ENCODE peak calls at places on chromosomes 6 and 20, in nine cellular contexts. One of them, this sample, is unnamed.

GRCh38 chr6:113364781-113365545 is 492.2 kb upstream of the MARCKS start:
- DNase-seq in breast epithelium: no peak
- DNase-seq in esophagus squamous epithelium: no peak
- DNase-seq in uterus: no peak
- DNase-seq in HCT116: no peak
- DNase-seq in right lobe of liver: no peak
- DNase-seq in IMR-90: peak; percentile 62
- DNase-seq in Peyer's patch: no peak
- DNase-seq in body of pancreas: no peak
- DNase-seq in this sample: no peak

GRCh38 chr6:1701668-1702353 is 92.1 kb downstream of the FOXC1 start:
- DNase-seq in breast epithelium: no peak
- DNase-seq in esophagus squamous epithelium: no peak
- DNase-seq in uterus: peak; percentile 21
- DNase-seq in HCT116: no peak
- DNase-seq in right lobe of liver: no peak
- DNase-seq in IMR-90: peak; percentile 95
- DNase-seq in Peyer's patch: no peak
- DNase-seq in body of pancreas: no peak
- DNase-seq in this sample: peak; percentile 13

GRCh38 chr6:113632220-113632864 is 224.8 kb upstream of the MARCKS start:
- DNase-seq in breast epithelium: no peak
- DNase-seq in esophagus squamous epithelium: no peak
- DNase-seq in uterus: no peak
- DNase-seq in HCT116: peak; percentile 65
- DNase-seq in right lobe of liver: no peak
- DNase-seq in IMR-90: peak; percentile 88
- DNase-seq in Peyer's patch: no peak
- DNase-seq in body of pancreas: peak; percentile 69
- DNase-seq in this sample: peak; percentile 20

GRCh38 chr20:21183722-21184121 is 57.8 kb downstream of the KIZ start:
- DNase-seq in breast epithelium: no peak
- DNase-seq in esophagus squamous epithelium: no peak
- DNase-seq in uterus: no peak
- DNase-seq in HCT116: no peak
- DNase-seq in right lobe of liver: no peak
- DNase-seq in IMR-90: peak; percentile 33
- DNase-seq in Peyer's patch: no peak
- DNase-seq in body of pancreas: no peak
- DNase-seq in this sample: no peak

GRCh38 chr6:168181776-168182765 is 103.1 kb upstream of the FRMD1 start:
- DNase-seq in breast epithelium: no peak
- DNase-seq in esophagus squamous epithelium: no peak
- DNase-seq in uterus: no peak
- DNase-seq in HCT116: no peak
- DNase-seq in right lobe of liver: no peak
- DNase-seq in IMR-90: no peak
- DNase-seq in Peyer's patch: no peak
- DNase-seq in body of pancreas: no peak
- DNase-seq in this sample: no peak

GRCh38 chr20:25525857-25526256 is 59.5 kb downstream of the NINL start:
- DNase-seq in breast epithelium: no peak
- DNase-seq in esophagus squamous epithelium: no peak
- DNase-seq in uterus: no peak
- DNase-seq in HCT116: no peak
- DNase-seq in right lobe of liver: no peak
- DNase-seq in IMR-90: peak; percentile 98
- DNase-seq in Peyer's patch: no peak
- DNase-seq in body of pancreas: no peak
- DNase-seq in this sample: no peak

GRCh38 chr20:47934761-47935160 is 149.5 kb upstream of the SULF2 start:
- DNase-seq in breast epithelium: no peak
- DNase-seq in esophagus squamous epithelium: no peak
- DNase-seq in uterus: no peak
- DNase-seq in HCT116: no peak
- DNase-seq in right lobe of liver: no peak
- DNase-seq in IMR-90: no peak
- DNase-seq in Peyer's patch: no peak
- DNase-seq in body of pancreas: no peak
- DNase-seq in this sample: no peak

GRCh38 chr6:113411006-113411405 is 446.1 kb upstream of the MARCKS start:
- DNase-seq in breast epithelium: no peak
- DNase-seq in esophagus squamous epithelium: no peak
- DNase-seq in uterus: no peak
- DNase-seq in HCT116: no peak
- DNase-seq in right lobe of liver: no peak
- DNase-seq in IMR-90: no peak
- DNase-seq in Peyer's patch: no peak
- DNase-seq in body of pancreas: peak; percentile 9
- DNase-seq in this sample: no peak

GRCh38 chr20:38692436-38693411 is 31.6 kb upstream of the SLC32A1 start:
- DNase-seq in breast epithelium: no peak
- DNase-seq in esophagus squamous epithelium: no peak
- DNase-seq in uterus: peak; percentile 23
- DNase-seq in HCT116: peak; percentile 8
- DNase-seq in right lobe of liver: peak; percentile 54
- DNase-seq in IMR-90: peak; percentile 64
- DNase-seq in Peyer's patch: no peak
- DNase-seq in body of pancreas: peak; percentile 30
- DNase-seq in this sample: peak; percentile 30

GRCh38 chr6:150928882-150929281 is 63.4 kb downstream of the MTHFD1L start:
- DNase-seq in breast epithelium: no peak
- DNase-seq in esophagus squamous epithelium: no peak
- DNase-seq in uterus: no peak
- DNase-seq in HCT116: no peak
- DNase-seq in right lobe of liver: no peak
- DNase-seq in IMR-90: no peak
- DNase-seq in Peyer's patch: no peak
- DNase-seq in body of pancreas: no peak
- DNase-seq in this sample: no peak

GRCh38 chr6:157510329-157511188 is 129.6 kb downstream of the ZDHHC14 start:
- DNase-seq in breast epithelium: no peak
- DNase-seq in esophagus squamous epithelium: no peak
- DNase-seq in uterus: no peak
- DNase-seq in HCT116: no peak
- DNase-seq in right lobe of liver: no peak
- DNase-seq in IMR-90: no peak
- DNase-seq in Peyer's patch: no peak
- DNase-seq in body of pancreas: no peak
- DNase-seq in this sample: no peak

GRCh38 chr6:170393807-170394399 is 87.3 kb downstream of the FAM120B start:
- DNase-seq in breast epithelium: no peak
- DNase-seq in esophagus squamous epithelium: no peak
- DNase-seq in uterus: no peak
- DNase-seq in HCT116: no peak
- DNase-seq in right lobe of liver: no peak
- DNase-seq in IMR-90: peak; percentile 19
- DNase-seq in Peyer's patch: no peak
- DNase-seq in body of pancreas: no peak
- DNase-seq in this sample: no peak

GRCh38 chr6:11224252-11224965 is 8.1 kb downstream of the NEDD9 start:
- DNase-seq in breast epithelium: no peak
- DNase-seq in esophagus squamous epithelium: no peak
- DNase-seq in uterus: no peak
- DNase-seq in HCT116: no peak
- DNase-seq in right lobe of liver: no peak
- DNase-seq in IMR-90: peak; percentile 74
- DNase-seq in Peyer's patch: peak; percentile 49
- DNase-seq in body of pancreas: no peak
- DNase-seq in this sample: no peak

GRCh38 chr20:33789109-33789857 is 21.9 kb upstream of the CHMP4B start:
- DNase-seq in breast epithelium: peak; percentile 71
- DNase-seq in esophagus squamous epithelium: no peak
- DNase-seq in uterus: peak; percentile 37
- DNase-seq in HCT116: peak; percentile 98
- DNase-seq in right lobe of liver: peak; percentile 46
- DNase-seq in IMR-90: peak; percentile 96
- DNase-seq in Peyer's patch: no peak
- DNase-seq in body of pancreas: peak; percentile 90
- DNase-seq in this sample: peak; percentile 77

GRCh38 chr20:46371656-46372055 is 34.8 kb downstream of the ELMO2 start:
- DNase-seq in breast epithelium: no peak
- DNase-seq in esophagus squamous epithelium: no peak
- DNase-seq in uterus: no peak
- DNase-seq in HCT116: no peak
- DNase-seq in right lobe of liver: no peak
- DNase-seq in IMR-90: no peak
- DNase-seq in Peyer's patch: no peak
- DNase-seq in body of pancreas: no peak
- DNase-seq in this sample: no peak

GRCh38 chr20:63533871-63534393 is 3.2 kb downstream of the PTK6 start:
- DNase-seq in breast epithelium: no peak
- DNase-seq in esophagus squamous epithelium: no peak
- DNase-seq in uterus: no peak
- DNase-seq in HCT116: no peak
- DNase-seq in right lobe of liver: no peak
- DNase-seq in IMR-90: no peak
- DNase-seq in Peyer's patch: no peak
- DNase-seq in body of pancreas: peak; percentile 70
- DNase-seq in this sample: peak; percentile 17

GRCh38 chr20:60782959-60783625 is 469.0 kb upstream of the CDH4 start:
- DNase-seq in breast epithelium: no peak
- DNase-seq in esophagus squamous epithelium: no peak
- DNase-seq in uterus: no peak
- DNase-seq in HCT116: no peak
- DNase-seq in right lobe of liver: no peak
- DNase-seq in IMR-90: no peak
- DNase-seq in Peyer's patch: no peak
- DNase-seq in body of pancreas: no peak
- DNase-seq in this sample: no peak

DNA sequence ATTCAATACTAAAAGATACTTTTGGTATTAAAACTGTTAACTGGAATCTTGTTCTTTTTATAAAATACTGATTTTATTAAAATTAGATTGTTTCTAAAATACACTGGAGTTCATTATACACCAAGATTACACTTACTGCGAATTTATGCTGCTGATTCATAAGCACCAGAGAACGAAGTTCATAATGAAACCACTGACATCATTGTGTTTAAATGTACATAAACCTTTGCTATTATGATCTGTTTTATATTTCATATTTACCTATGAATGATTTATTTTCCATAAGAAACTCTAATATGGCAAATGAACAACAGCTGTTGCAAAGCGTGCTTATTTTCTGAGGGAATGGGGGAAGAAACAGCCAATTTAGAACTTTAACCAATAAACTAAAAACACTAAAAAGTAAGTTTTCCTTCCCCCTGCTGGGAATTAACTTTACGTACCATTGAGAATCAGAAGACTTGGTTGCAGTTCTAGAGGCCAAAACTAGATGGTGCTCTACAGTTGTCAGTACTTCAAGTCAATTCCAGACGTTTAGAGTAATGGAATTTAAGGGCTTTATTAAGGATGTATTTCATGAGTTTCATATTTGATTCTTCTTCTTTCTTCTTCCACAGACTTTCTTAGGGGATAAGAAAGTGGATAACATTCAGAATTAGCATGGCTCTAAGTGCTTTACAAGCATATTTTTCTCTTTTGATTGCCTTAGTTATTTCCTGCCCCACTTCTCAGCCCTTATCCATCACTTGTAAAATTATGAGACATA is 30.8 kb upstream of the COL19A1 start:
- DNase-seq in breast epithelium: no peak
- DNase-seq in esophagus squamous epithelium: no peak
- DNase-seq in uterus: no peak
- DNase-seq in HCT116: peak; percentile 56
- DNase-seq in right lobe of liver: no peak
- DNase-seq in IMR-90: peak; percentile 76
- DNase-seq in Peyer's patch: no peak
- DNase-seq in body of pancreas: peak; percentile 64
- DNase-seq in this sample: no peak
- TF ChIP-seq CTCF in breast epithelium: peak; percentile 53
- TF ChIP-seq CTCF in esophagus squamous epithelium: peak; percentile 71
- TF ChIP-seq CTCF in uterus: peak; percentile 54
- TF ChIP-seq CTCF in HCT116: peak; percentile 30
- TF ChIP-seq CTCF in right lobe of liver: peak; percentile 85
- TF ChIP-seq CTCF in IMR-90: peak; percentile 71
- TF ChIP-seq CTCF in Peyer's patch: peak; percentile 66
- TF ChIP-seq CTCF in body of pancreas: peak; percentile 73
- TF ChIP-seq CTCF in this sample: peak; percentile 81

GRCh38 chr6:145814501-145815350 is at the start of gene FBXO30:
- DNase-seq in breast epithelium: peak; percentile 81
- DNase-seq in esophagus squamous epithelium: peak; percentile 52
- DNase-seq in uterus: peak; percentile 92
- DNase-seq in HCT116: peak; percentile 54
- DNase-seq in right lobe of liver: peak; percentile 89
- DNase-seq in IMR-90: peak; percentile 80
- DNase-seq in Peyer's patch: peak; percentile 84
- DNase-seq in body of pancreas: peak; percentile 87
- DNase-seq in this sample: peak; percentile 88
- TF ChIP-seq POLR2A in breast epithelium: no peak
- TF ChIP-seq POLR2A in esophagus squamous epithelium: peak; percentile 46
- TF ChIP-seq POLR2A in uterus: peak; percentile 78
- TF ChIP-seq POLR2A in HCT116: peak; percentile 47
- TF ChIP-seq POLR2A in right lobe of liver: peak; percentile 87
- TF ChIP-seq POLR2A in IMR-90: peak; percentile 90
- TF ChIP-seq POLR2A in Peyer's patch: peak; percentile 69
- TF ChIP-seq POLR2A in body of pancreas: peak; percentile 79
- TF ChIP-seq POLR2A in this sample: peak; percentile 91

DNA sequence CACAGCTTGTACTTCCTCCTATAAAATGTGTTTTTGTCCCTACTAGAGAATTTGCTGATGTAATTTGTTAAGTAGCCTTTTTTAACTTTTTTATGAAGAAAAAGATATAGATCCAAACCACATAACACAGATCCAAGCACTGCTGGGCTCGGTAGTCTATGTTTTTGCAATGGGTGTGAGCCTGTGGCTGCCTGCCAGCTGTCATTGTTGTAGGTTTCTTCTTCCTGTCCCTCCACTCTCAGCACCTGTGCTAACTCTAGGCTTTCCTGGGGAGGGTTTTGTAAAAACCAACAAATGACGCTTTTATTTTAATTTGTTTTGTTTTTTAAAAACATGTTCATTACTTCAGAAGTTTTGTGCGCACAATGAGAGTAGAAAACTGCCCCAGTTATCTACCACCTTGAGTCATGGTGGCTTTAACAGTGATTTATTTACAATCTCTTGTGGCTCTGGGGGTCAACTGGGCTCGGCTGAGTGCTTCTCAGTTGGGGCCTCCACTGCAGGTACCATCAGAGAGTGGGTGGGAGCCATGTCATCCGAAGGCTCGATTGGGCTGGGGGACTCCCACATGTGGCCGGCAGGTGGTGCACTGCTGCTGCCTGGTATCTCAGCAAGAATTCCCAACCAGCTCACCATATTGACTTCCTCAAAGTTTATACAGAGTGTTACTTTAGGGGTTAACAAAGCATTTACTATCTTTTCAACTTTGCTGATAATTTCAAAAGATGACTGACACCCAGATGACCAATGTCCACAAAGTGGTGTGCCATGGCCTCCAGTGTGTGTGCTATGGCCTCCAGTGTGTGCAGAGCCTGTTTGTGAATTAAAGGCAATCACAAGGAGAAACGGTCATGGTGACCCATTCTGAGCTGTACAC is 3.0 kb upstream of the CCR6 start:
- DNase-seq in breast epithelium: no peak
- DNase-seq in esophagus squamous epithelium: no peak
- DNase-seq in uterus: no peak
- DNase-seq in HCT116: no peak
- DNase-seq in right lobe of liver: no peak
- DNase-seq in IMR-90: no peak
- DNase-seq in Peyer's patch: peak; percentile 73
- DNase-seq in body of pancreas: no peak
- DNase-seq in this sample: no peak
- TF ChIP-seq CTCF in breast epithelium: no peak
- TF ChIP-seq CTCF in esophagus squamous epithelium: no peak
- TF ChIP-seq CTCF in uterus: no peak
- TF ChIP-seq CTCF in HCT116: no peak
- TF ChIP-seq CTCF in right lobe of liver: no peak
- TF ChIP-seq CTCF in IMR-90: no peak
- TF ChIP-seq CTCF in Peyer's patch: peak; percentile 16
- TF ChIP-seq CTCF in body of pancreas: no peak
- TF ChIP-seq CTCF in this sample: no peak

GRCh38 chr20:13009682-13010406 is 1.1 kb downstream of the SPTLC3 start:
- DNase-seq in breast epithelium: no peak
- DNase-seq in esophagus squamous epithelium: no peak
- DNase-seq in uterus: peak; percentile 17
- DNase-seq in HCT116: no peak
- DNase-seq in right lobe of liver: no peak
- DNase-seq in IMR-90: peak; percentile 96
- DNase-seq in Peyer's patch: no peak
- DNase-seq in body of pancreas: peak; percentile 81
- DNase-seq in this sample: peak; percentile 55
- TF ChIP-seq POLR2A in breast epithelium: no peak
- TF ChIP-seq POLR2A in esophagus squamous epithelium: no peak
- TF ChIP-seq POLR2A in uterus: peak; percentile 5
- TF ChIP-seq POLR2A in HCT116: no peak
- TF ChIP-seq POLR2A in right lobe of liver: peak; percentile 11
- TF ChIP-seq POLR2A in IMR-90: no peak
- TF ChIP-seq POLR2A in Peyer's patch: no peak
- TF ChIP-seq POLR2A in body of pancreas: no peak
- TF ChIP-seq POLR2A in this sample: no peak

This sample was measured in heart left ventricle.